ENCODE peak calls at places on chromosomes 3 and 15, in four cellular contexts. One of them, this sample, is unnamed.
A peak's percentile ranks its signal among the peaks of the same experiment; 100 is the strongest.

GRCh38 chr15:75809986-75810750 is 33.1 kb upstream of the UBE2Q2 start:
- DNase-seq in spleen: no peak
- DNase-seq in A549: peak; percentile 55
- DNase-seq in PC-3: peak; percentile 57
- DNase-seq in this sample: peak; percentile 47

GRCh38 chr3:121152573-121152972 is 244.6 kb downstream of the STXBP5L start:
- DNase-seq in spleen: no peak
- DNase-seq in A549: peak; percentile 47
- DNase-seq in PC-3: peak; percentile 51
- DNase-seq in this sample: peak; percentile 3

GRCh38 chr3:72338942-72339749 is 509.1 kb downstream of the SHQ1 start:
- DNase-seq in spleen: peak; percentile 71
- DNase-seq in A549: peak; percentile 85
- DNase-seq in PC-3: peak; percentile 93
- DNase-seq in this sample: no peak

GRCh38 chr3:140956058-140956835 is 14.6 kb downstream of the SLC25A36 start:
- DNase-seq in spleen: no peak
- DNase-seq in A549: no peak
- DNase-seq in PC-3: no peak
- DNase-seq in this sample: no peak

GRCh38 chr3:72143322-72143721 is 358.4 kb upstream of the PROK2 start:
- DNase-seq in spleen: no peak
- DNase-seq in A549: no peak
- DNase-seq in PC-3: peak; percentile 70
- DNase-seq in this sample: no peak

GRCh38 chr3:44016818-44017217 is 224.9 kb upstream of the TOPAZ1 start:
- DNase-seq in spleen: no peak
- DNase-seq in A549: no peak
- DNase-seq in PC-3: peak; percentile 19
- DNase-seq in this sample: no peak

GRCh38 chr15:34266751-34267150 is 41.9 kb downstream of the EMC4 start:
- DNase-seq in spleen: no peak
- DNase-seq in A549: no peak
- DNase-seq in PC-3: peak; percentile 56
- DNase-seq in this sample: no peak

GRCh38 chr3:159667261-159667660 is 321.4 kb upstream of the IL12A start:
- DNase-seq in spleen: no peak
- DNase-seq in A549: no peak
- DNase-seq in PC-3: no peak
- DNase-seq in this sample: no peak

GRCh38 chr3:52730681-52731080 is 24.8 kb downstream of the SPCS1 start:
- DNase-seq in spleen: no peak
- DNase-seq in A549: no peak
- DNase-seq in PC-3: no peak
- DNase-seq in this sample: no peak

GRCh38 chr3:134365766-134366065 is 8.5 kb downstream of the AMOTL2 start:
- DNase-seq in spleen: peak; percentile 62
- DNase-seq in A549: no peak
- DNase-seq in PC-3: no peak
- DNase-seq in this sample: no peak

GRCh38 chr3:134366221-134366927 is 7.9 kb downstream of the AMOTL2 start:
- DNase-seq in spleen: peak; percentile 54
- DNase-seq in A549: no peak
- DNase-seq in PC-3: no peak
- DNase-seq in this sample: no peak

GRCh38 chr3:134367869-134368750 is 6.1 kb downstream of the AMOTL2 start:
- DNase-seq in spleen: peak; percentile 59
- DNase-seq in A549: no peak
- DNase-seq in PC-3: no peak
- DNase-seq in this sample: no peak

GRCh38 chr3:134367412-134367811 is 6.8 kb downstream of the AMOTL2 start:
- DNase-seq in spleen: peak; percentile 64
- DNase-seq in A549: no peak
- DNase-seq in PC-3: no peak
- DNase-seq in this sample: no peak

DNA sequence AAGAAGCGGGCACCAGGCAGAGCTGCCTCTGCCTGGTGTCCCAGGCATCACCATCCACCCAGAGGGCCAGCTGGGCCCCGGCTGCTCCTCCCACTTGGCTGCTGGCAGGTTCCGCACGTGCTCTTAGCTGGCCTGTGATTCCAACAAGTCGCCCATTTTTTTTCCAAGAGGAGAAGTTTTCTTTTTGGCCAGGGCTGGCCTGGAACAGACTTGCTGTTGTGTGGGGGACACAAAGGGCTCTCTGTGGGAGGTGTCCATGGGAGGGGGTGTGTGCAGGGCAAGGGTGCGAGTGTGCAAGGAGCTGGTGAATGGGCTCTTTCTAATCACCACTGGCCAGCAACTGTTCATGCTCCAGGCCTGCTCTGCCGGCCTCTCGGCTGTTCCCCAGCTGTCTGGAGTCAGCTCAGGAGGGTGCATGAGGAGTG is 7.3 kb downstream of the AMOTL2 start:
- DNase-seq in spleen: peak; percentile 67
- DNase-seq in A549: no peak
- DNase-seq in PC-3: no peak
- DNase-seq in this sample: no peak
- H3K4me1 ChIP-seq in spleen: peaks cover 100% of the 10 kb centered on the region
- H3K4me1 ChIP-seq in A549: peaks cover 97% of the 10 kb centered on the region
- H3K4me1 ChIP-seq in PC-3: peaks cover 53% of the 10 kb centered on the region
- H3K4me1 ChIP-seq in this sample: peaks cover 10% of the 10 kb centered on the region

DNA sequence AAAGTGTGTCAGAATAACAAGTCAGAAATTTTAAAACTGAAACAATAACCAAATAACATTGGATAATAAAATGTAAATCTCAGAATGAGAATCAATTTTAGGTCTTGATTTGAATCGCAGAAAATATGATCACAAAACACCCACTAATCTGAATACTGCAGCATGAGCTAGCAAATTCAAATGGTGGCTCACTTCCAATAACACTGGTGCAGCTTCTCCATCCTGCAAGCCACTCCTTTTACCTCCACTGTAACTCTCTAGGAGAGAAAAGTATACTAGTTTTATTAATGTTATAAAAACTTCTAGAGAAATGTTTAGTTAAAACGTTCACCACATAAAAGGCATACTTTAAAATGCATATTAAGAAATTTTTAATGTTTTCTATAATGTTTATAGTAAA is 30.4 kb downstream of the UBE3A start:
- DNase-seq in spleen: no peak
- DNase-seq in A549: no peak
- DNase-seq in PC-3: no peak
- DNase-seq in this sample: no peak
- H3K9me3 ChIP-seq in spleen: no peaks in the 10 kb centered on the region
- H3K9me3 ChIP-seq in A549: no peaks in the 10 kb centered on the region
- H3K9me3 ChIP-seq in PC-3: no peaks in the 10 kb centered on the region
- H3K9me3 ChIP-seq in this sample: no peaks in the 10 kb centered on the region

GRCh38 chr15:70159397-70160009 is 61.8 kb upstream of the TLE3 start:
- DNase-seq in spleen: no peak
- DNase-seq in A549: no peak
- DNase-seq in PC-3: no peak
- DNase-seq in this sample: peak; percentile 85

GRCh38 chr15:70160267-70160666 is 62.5 kb upstream of the TLE3 start:
- DNase-seq in spleen: no peak
- DNase-seq in A549: no peak
- DNase-seq in PC-3: no peak
- DNase-seq in this sample: peak; percentile 86

GRCh38 chr15:70158309-70158995 is 60.7 kb upstream of the TLE3 start:
- DNase-seq in spleen: no peak
- DNase-seq in A549: no peak
- DNase-seq in PC-3: no peak
- DNase-seq in this sample: no peak

GRCh38 chr15:70160803-70161565 is 63.3 kb upstream of the TLE3 start:
- DNase-seq in spleen: no peak
- DNase-seq in A549: no peak
- DNase-seq in PC-3: no peak
- DNase-seq in this sample: no peak

GRCh38 chr15:70158996-70159355 is 61.3 kb upstream of the TLE3 start:
- DNase-seq in spleen: no peak
- DNase-seq in A549: no peak
- DNase-seq in PC-3: no peak
- DNase-seq in this sample: no peak
- H3K4me1 ChIP-seq in spleen: peaks cover 41% of the 10 kb centered on the region
- H3K4me1 ChIP-seq in A549: peaks cover 6% of the 10 kb centered on the region
- H3K4me1 ChIP-seq in PC-3: no peaks in the 10 kb centered on the region
- H3K4me1 ChIP-seq in this sample: peaks cover 14% of the 10 kb centered on the region

GRCh38 chr15:95447486-95447885 is 883.0 kb upstream of the NR2F2 start:
- DNase-seq in spleen: no peak
- DNase-seq in A549: no peak
- DNase-seq in PC-3: no peak
- DNase-seq in this sample: no peak
- H3K9me3 ChIP-seq in spleen: no peaks in the 10 kb centered on the region
- H3K9me3 ChIP-seq in A549: no peaks in the 10 kb centered on the region
- H3K9me3 ChIP-seq in PC-3: no peaks in the 10 kb centered on the region
- H3K9me3 ChIP-seq in this sample: no peaks in the 10 kb centered on the region

GRCh38 chr3:188294113-188294512 is 140.2 kb downstream of the LPP start:
- DNase-seq in spleen: no peak
- DNase-seq in A549: no peak
- DNase-seq in PC-3: no peak
- DNase-seq in this sample: no peak

GRCh38 chr3:188298585-188298984 is 144.6 kb downstream of the LPP start:
- DNase-seq in spleen: no peak
- DNase-seq in A549: no peak
- DNase-seq in PC-3: no peak
- DNase-seq in this sample: peak; percentile 29

GRCh38 chr3:188294823-188295487 is 141.0 kb downstream of the LPP start:
- DNase-seq in spleen: no peak
- DNase-seq in A549: peak; percentile 87
- DNase-seq in PC-3: peak; percentile 94
- DNase-seq in this sample: peak; percentile 88

GRCh38 chr3:188296761-188297689 is 143.1 kb downstream of the LPP start:
- DNase-seq in spleen: no peak
- DNase-seq in A549: peak; percentile 73
- DNase-seq in PC-3: peak; percentile 85
- DNase-seq in this sample: peak; percentile 89

DNA sequence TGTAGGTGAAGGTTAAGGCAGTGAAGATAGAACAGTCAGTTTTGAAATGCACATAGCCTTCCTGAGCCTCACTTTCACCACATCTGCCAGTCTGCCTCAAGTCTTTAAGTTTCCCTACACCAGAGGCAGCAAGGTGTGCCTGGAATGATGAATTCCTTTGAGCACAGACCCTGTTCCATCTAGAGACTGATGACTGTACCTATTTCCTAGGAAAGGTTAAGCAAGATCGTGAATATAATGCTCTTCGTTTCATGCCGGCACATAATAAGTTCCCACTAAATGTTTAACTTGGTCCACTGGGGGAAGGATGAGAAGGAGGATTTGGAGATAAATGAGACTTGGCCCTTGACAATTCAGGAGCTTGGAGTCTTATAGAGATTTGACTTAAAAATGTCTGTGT is 141.9 kb downstream of the LPP start:
- DNase-seq in spleen: no peak
- DNase-seq in A549: no peak
- DNase-seq in PC-3: no peak
- DNase-seq in this sample: no peak
- H3K4me1 ChIP-seq in spleen: peaks cover 81% of the 10 kb centered on the region
- H3K4me1 ChIP-seq in A549: peaks cover 87% of the 10 kb centered on the region
- H3K4me1 ChIP-seq in PC-3: peaks cover 65% of the 10 kb centered on the region
- H3K4me1 ChIP-seq in this sample: peaks cover 14% of the 10 kb centered on the region

DNA sequence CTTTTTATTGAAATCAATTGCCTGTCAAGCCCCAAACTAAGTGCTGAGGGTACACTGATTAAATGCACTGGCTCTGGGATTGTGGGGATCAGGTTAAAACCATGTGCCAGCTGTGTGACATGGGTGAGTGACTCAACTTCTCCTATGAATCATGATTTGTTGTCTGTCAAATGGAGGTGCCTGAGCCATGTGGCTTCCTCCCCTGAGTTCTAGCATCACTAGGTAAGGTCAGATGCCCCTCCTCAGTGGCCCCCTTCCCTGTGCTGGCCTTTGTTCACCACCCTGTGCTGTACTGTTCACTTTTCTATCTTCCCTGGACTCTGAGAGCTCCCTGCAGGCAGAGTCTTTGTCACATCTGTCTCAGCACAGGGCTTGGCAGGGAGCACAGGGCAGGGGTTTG is 43.6 kb upstream of the ATP2B2 start:
- DNase-seq in spleen: no peak
- DNase-seq in A549: no peak
- DNase-seq in PC-3: peak; percentile 64
- DNase-seq in this sample: no peak
- H3K9me3 ChIP-seq in spleen: no peaks in the 10 kb centered on the region
- H3K9me3 ChIP-seq in A549: peaks cover 5% of the 10 kb centered on the region
- H3K9me3 ChIP-seq in PC-3: no peaks in the 10 kb centered on the region
- H3K9me3 ChIP-seq in this sample: no peaks in the 10 kb centered on the region

GRCh38 chr3:125057186-125057850 is 1.5 kb upstream of the HEG1 start:
- DNase-seq in spleen: no peak
- DNase-seq in A549: no peak
- DNase-seq in PC-3: peak; percentile 83
- DNase-seq in this sample: no peak
- H3K4me1 ChIP-seq in spleen: peaks cover 35% of the 10 kb centered on the region
- H3K4me1 ChIP-seq in A549: peaks cover 58% of the 10 kb centered on the region
- H3K4me1 ChIP-seq in PC-3: peaks cover 56% of the 10 kb centered on the region
- H3K4me1 ChIP-seq in this sample: no peaks in the 10 kb centered on the region

DNA sequence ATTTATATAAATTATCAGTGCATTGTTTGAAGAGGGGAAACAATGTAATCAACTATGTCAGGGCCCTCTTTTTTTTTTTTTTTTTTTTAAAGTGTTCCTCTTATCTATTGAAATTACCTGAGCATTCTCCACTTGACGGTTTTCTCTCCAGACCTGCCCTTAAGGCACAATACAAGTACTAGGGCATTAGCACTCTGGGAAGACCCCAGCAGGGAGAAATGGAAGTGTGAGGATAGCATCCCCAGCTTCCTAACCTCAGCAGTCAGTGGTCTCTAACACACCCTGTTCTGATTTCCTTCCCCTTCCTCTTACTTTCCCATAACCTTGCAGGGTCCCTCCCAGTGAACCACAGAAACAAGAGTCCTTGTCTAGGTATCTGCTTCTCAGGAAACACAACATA is 458.3 kb upstream of the ARL6 start:
- DNase-seq in spleen: no peak
- DNase-seq in A549: no peak
- DNase-seq in PC-3: no peak
- DNase-seq in this sample: no peak
- H3K9me3 ChIP-seq in spleen: peaks cover 8% of the 10 kb centered on the region
- H3K9me3 ChIP-seq in A549: no peaks in the 10 kb centered on the region
- H3K9me3 ChIP-seq in PC-3: no peaks in the 10 kb centered on the region
- H3K9me3 ChIP-seq in this sample: no peaks in the 10 kb centered on the region

GRCh38 chr3:188219147-188219546 is 65.2 kb downstream of the LPP start:
- DNase-seq in spleen: no peak
- DNase-seq in A549: peak; percentile 43
- DNase-seq in PC-3: no peak
- DNase-seq in this sample: peak; percentile 66
- H3K4me1 ChIP-seq in spleen: peaks cover 62% of the 10 kb centered on the region
- H3K4me1 ChIP-seq in A549: peaks cover 91% of the 10 kb centered on the region
- H3K4me1 ChIP-seq in PC-3: no peaks in the 10 kb centered on the region
- H3K4me1 ChIP-seq in this sample: peaks cover 50% of the 10 kb centered on the region

This sample was measured in small intestine.